ENCODE peak calls at places on chromosomes 5 and 9, in ten cellular contexts. U is renal cortical epithelial cell; L is stimulated activated CD8-positive, alpha-beta memory T cell treated with anti-CD3 and anti-CD28 coated beads, Interleukin-7, amount 100 ng/mL, for 1 hour; Q is foreskin fibroblast; E is body of pancreas; Z is adrenal gland; H is activated CD4-positive, alpha-beta T cell treated with anti-CD3 and anti-CD28 coated beads for 24 hours; R is iPS-NIHi11; Y is KBM-7; X is GM23338. A is an unnamed sample.

GRCh38 chr5:58071566-58071965 is 388.3 kb downstream of the PLK2 start:
- DNase-seq in L (no peak), Q (no peak), X (no peak), Y (no peak), E (no peak), U (no peak), R (peak), H (no peak), Z (peak), A (no peak)

GRCh38 chr5:115815693-115816225 is 700 bp downstream of the CDO1 start:
- DNase-seq in Z (peak), X (peak), E (no peak), U (no peak), R (peak), H (no peak), Y (peak), Q (no peak), L (no peak), A (no peak)

GRCh38 chr9:116693233-116693731 is 6.2 kb downstream of the TRIM32 start:
- DNase-seq in R (no peak), Z (no peak), H (no peak), X (no peak), Y (no peak), E (no peak), U (peak), Q (peak), L (no peak), A (peak)

GRCh38 chr9:4662989-4663792 is 1.1 kb downstream of the PLPP6 start:
- DNase-seq in E (peak), Y (no peak), U (peak), Z (no peak), L (no peak), H (no peak), R (no peak), X (peak), Q (peak), A (no peak)

GRCh38 chr9:95875305-95876137 is at the start of gene ERCC6L2:
- DNase-seq in Q (peak), U (peak), R (peak), Z (peak), E (peak), Y (peak), X (peak), H (peak), L (peak), A (peak)

GRCh38 chr5:88269222-88269771 is 652 bp upstream of the TMEM161B start:
- DNase-seq in L (no peak), X (peak), Z (peak), Y (peak), R (no peak), Q (peak), U (peak), E (peak), H (no peak), A (peak)

GRCh38 chr5:80975065-80975464 is 14.9 kb downstream of the RASGRF2 start:
- DNase-seq in Q (no peak), X (no peak), H (no peak), Z (no peak), U (no peak), L (no peak), R (no peak), Y (no peak), E (no peak), A (no peak)

GRCh38 chr5:57676228-57677098 is 193.9 kb upstream of the ACTBL2 start:
- DNase-seq in Y (no peak), U (peak), H (no peak), L (no peak), E (no peak), Q (peak), R (no peak), Z (no peak), X (no peak), A (no peak)

GRCh38 chr5:151805414-151806225 is 33.9 kb downstream of the G3BP1 start:
- DNase-seq in L (no peak), Z (no peak), Y (no peak), E (peak), U (no peak), R (no peak), X (no peak), H (no peak), Q (peak), A (peak)

GRCh38 chr9:91285729-91286353 is 75.9 kb downstream of the AUH start:
- DNase-seq in E (peak), Y (no peak), Q (no peak), R (no peak), L (no peak), Z (no peak), U (no peak), X (no peak), H (no peak), A (no peak)

GRCh38 chr5:172834570-172835245 is 657 bp downstream of the ERGIC1 start:
- DNase-seq in Q (peak), L (no peak), R (peak), Z (peak), U (no peak), Y (peak), E (peak), H (no peak), X (peak), A (no peak)

GRCh38 chr9:112861155-112861554 is 29.5 kb downstream of the SLC46A2 start:
- DNase-seq in X (no peak), H (no peak), U (no peak), Q (no peak), Z (no peak), Y (peak), E (no peak), L (no peak), R (no peak), A (no peak)

GRCh38 chr5:81994679-81995078 is 22.9 kb downstream of the ATG10 start:
- DNase-seq in X (no peak), Z (no peak), Q (peak), H (no peak), E (no peak), R (no peak), U (peak), Y (no peak), L (no peak), A (peak)

GRCh38 chr5:93100433-93100832 is 480.6 kb downstream of the NR2F1-AS1 start:
- DNase-seq in Z (no peak), E (no peak), H (no peak), R (no peak), Q (peak), Y (no peak), U (peak), X (no peak), L (no peak), A (no peak)

GRCh38 chr9:114163517-114163924 is 8.2 kb downstream of the COL27A1 start:
- DNase-seq in U (peak), Z (peak), Y (no peak), X (peak), R (peak), H (no peak), L (no peak), Q (peak), E (peak), A (peak)

GRCh38 chr5:16549491-16550233 is 67.1 kb downstream of the RETREG1 start:
- DNase-seq in U (no peak), Q (peak), L (no peak), R (no peak), Z (no peak), X (no peak), H (no peak), Y (no peak), E (no peak), A (no peak)

GRCh38 chr5:138725153-138725884 is 27.9 kb upstream of the CTNNA1 start:
- DNase-seq in R (peak), L (no peak), U (peak), E (peak), X (peak), Q (peak), Y (peak), Z (no peak), H (no peak), A (peak)

GRCh38 chr9:81213456-81213855 is 475.9 kb downstream of the TLE1 start:
- DNase-seq in L (no peak), X (no peak), Z (no peak), R (no peak), U (no peak), H (no peak), Y (no peak), E (no peak), Q (no peak), A (no peak)

GRCh38 chr9:101366038-101366756 is 18.6 kb downstream of the BAAT start:
- DNase-seq in L (no peak), X (no peak), E (no peak), U (peak), H (no peak), Y (no peak), Q (no peak), Z (no peak), R (no peak), A (no peak)

GRCh38 chr5:69288069-69288468 is 44.5 kb downstream of the CCDC125 start:
- DNase-seq in Y (no peak), Q (no peak), U (no peak), H (no peak), Z (no peak), E (no peak), X (peak), R (no peak), L (no peak), A (no peak)

GRCh38 chr5:179257190-179257741 is 88.0 kb downstream of the ADAMTS2 start:
- DNase-seq in H (no peak), Y (no peak), Q (peak), R (no peak), Z (no peak), L (no peak), U (no peak), X (no peak), E (no peak), A (no peak)

GRCh38 chr9:89542461-89543021 is 44.6 kb upstream of the SEMA4D start:
- DNase-seq in Z (no peak), X (no peak), Y (no peak), H (no peak), E (no peak), Q (no peak), U (no peak), R (no peak), L (no peak), A (no peak)

GRCh38 chr5:93890657-93891056 is 149.3 kb upstream of the POU5F2 start:
- DNase-seq in Z (no peak), Y (no peak), X (peak), Q (no peak), H (no peak), E (no peak), U (peak), L (no peak), R (no peak), A (peak)

GRCh38 chr9:91119147-91119546 is 242.6 kb downstream of the AUH start:
- DNase-seq in Q (peak), R (no peak), Y (no peak), Z (no peak), L (no peak), X (peak), E (no peak), H (no peak), U (peak), A (peak)

GRCh38 chr5:78367318-78367991 is 7.0 kb downstream of the SCAMP1 start:
- DNase-seq in Z (no peak), U (peak), Y (no peak), H (no peak), X (peak), E (peak), R (peak), Q (no peak), L (no peak), A (no peak)

GRCh38 chr9:113056191-113057106 is at the start of gene ZFP37:
- DNase-seq in L (peak), Y (no peak), R (peak), E (peak), H (peak), Q (peak), U (peak), X (peak), Z (peak), A (peak)

GRCh38 chr5:148687427-148687826 is 33.1 kb upstream of the HTR4 start:
- DNase-seq in L (no peak), U (peak), H (no peak), Y (peak), R (peak), Z (no peak), E (peak), Q (peak), X (peak), A (peak)